ENCODE peak calls at places on chromosomes 11 and 22, in four cellular contexts. D, C, S and I are unnamed samples.

GRCh38 chr22:50105529-50106100 is 15.8 kb downstream of the MOV10L1 start:
- DNase-seq in C (no peak), D (no peak), S (peak), I (no peak)

GRCh38 chr22:26770624-26771023 is 113.2 kb downstream of the MIAT start:
- DNase-seq in C (no peak), D (no peak), S (peak), I (no peak)

GRCh38 chr11:27557223-27557622 is 50.7 kb upstream of the LIN7C start:
- DNase-seq in C (no peak), S (peak), D (no peak), I (no peak)

GRCh38 chr22:20221421-20222340 is 46.4 kb downstream of the RTN4R start:
- DNase-seq in C (peak), S (no peak), D (no peak), I (no peak)

GRCh38 chr11:22275600-22275999 is 62.6 kb upstream of the SLC17A6 start:
- DNase-seq in S (no peak), D (no peak), C (no peak), I (no peak)

GRCh38 chr11:1927151-1928037 is 7.9 kb downstream of the TNNT3 start:
- DNase-seq in C (no peak), D (no peak), S (no peak), I (no peak)

GRCh38 chr11:49995559-49995958 is 13.2 kb upstream of the OR4C12 start:
- DNase-seq in C (peak), S (peak), D (no peak), I (peak)

GRCh38 chr22:27780161-27780575 is 21.4 kb downstream of the MN1 start:
- DNase-seq in C (no peak), D (no peak), S (peak), I (no peak)

GRCh38 chr11:128696930-128697329 is 3.1 kb downstream of the FLI1 start:
- DNase-seq in D (no peak), C (no peak), S (no peak), I (no peak)

GRCh38 chr11:12060385-12060980 is 49.9 kb upstream of the MICAL2 start:
- DNase-seq in C (no peak), S (no peak), D (no peak), I (no peak)
- TF ChIP-seq CTCF in C (no peak), S (no peak), D (no peak), I (no peak)

GRCh38 chr11:130522284-130522961 is 74.0 kb downstream of the ADAMTS15 start:
- DNase-seq in D (no peak), S (peak), C (peak), I (peak)
- TF ChIP-seq CTCF in D (no peak), S (no peak), C (no peak), I (no peak)

GRCh38 chr11:85810871-85811611 is at the start of gene SYTL2:
- DNase-seq in C (peak), D (peak), S (peak), I (no peak)
- TF ChIP-seq CTCF in C (no peak), D (no peak), S (no peak), I (no peak)

GRCh38 chr11:133947298-133947905 is 9.4 kb downstream of the IGSF9B start:
- DNase-seq in C (no peak), S (peak), D (peak), I (no peak)
- TF ChIP-seq CTCF in C (no peak), S (peak), D (peak), I (peak)

DNA sequence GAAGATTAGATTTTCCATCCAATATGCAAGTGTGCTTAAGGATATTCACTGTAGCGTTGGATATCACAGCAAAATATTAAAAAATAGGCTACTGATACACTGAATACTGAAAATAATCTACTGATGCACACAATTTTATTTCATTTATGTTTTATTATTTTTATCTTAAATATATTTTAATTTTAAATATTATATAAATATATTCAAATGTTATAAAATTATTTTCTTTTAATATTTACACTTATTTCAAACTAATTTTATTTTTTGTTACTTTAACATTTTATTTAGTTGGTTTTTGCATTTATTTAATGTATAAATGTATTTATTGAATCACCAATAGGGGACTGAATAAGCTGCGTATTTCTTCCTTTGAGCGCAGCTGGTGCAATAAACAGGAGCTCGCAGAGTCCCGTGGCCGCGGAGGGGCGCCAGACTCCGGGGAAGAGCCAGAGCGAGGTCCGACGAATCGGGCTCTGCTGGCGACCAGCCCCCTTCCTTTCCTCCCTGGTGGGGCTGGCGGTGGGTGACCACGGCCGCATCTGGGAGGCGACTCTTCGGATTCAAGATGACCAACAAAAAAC is 12.2 kb downstream of the MMP3 start:
- DNase-seq in D (no peak), C (peak), S (peak), I (no peak)
- TF ChIP-seq CTCF in D (no peak), C (peak), S (peak), I (peak)

GRCh38 chr11:61793829-61794204 is 1.1 kb downstream of the FEN1 start:
- DNase-seq in S (no peak), D (no peak), C (no peak), I (no peak)

GRCh38 chr11:61791737-61792309 is 576 bp downstream of the TMEM258 start:
- DNase-seq in C (peak), D (no peak), S (peak), I (peak)

GRCh38 chr11:61793084-61793828 is 545 bp downstream of the FEN1 start:
- DNase-seq in C (peak), D (no peak), S (no peak), I (no peak)

GRCh38 chr11:61794579-61794978 is 1.9 kb downstream of the FEN1 start:
- DNase-seq in S (no peak), C (no peak), D (no peak), I (no peak)

DNA sequence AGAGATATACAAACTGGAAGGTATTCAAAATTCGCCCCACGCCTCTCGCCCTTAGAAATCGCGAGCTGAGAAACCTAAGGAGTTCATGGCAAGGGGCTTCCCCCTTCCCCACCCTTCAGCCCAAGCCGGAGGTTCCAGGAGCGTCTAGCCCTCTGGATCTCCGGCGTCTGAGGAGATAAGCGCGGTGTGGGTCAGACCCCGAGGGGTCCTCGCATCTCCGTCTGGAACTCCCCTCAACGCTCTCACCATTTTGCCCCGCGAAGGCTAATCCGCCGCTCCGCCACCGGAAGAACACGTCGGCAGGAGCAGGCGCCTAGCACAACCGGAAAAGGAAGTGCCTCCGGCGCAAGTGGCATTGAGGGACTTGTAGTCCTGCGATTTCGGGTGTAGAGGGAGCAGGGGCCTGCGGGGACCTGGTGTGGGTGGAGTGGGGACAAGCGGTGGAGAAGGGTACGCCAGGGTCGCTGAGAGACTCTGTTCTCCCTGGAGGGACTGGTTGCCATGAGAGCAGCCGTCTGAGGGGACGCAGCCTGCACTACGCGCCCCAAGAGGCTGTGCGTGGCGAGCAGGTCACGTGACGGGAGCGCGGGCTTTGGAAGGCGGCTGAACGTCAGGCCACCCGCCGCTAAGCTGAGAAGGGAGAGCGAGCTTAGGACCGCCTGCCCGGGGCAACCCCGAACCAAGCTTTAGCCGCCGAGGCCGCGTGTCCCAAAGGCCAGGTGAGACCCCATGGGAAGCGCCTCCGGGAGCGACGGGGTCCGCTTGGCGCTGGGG is at the start of the genes FEN1 and TMEM258:
- DNase-seq in C (peak), S (peak), D (peak), I (peak)
- TF ChIP-seq CTCF in C (no peak), S (no peak), D (no peak), I (no peak)

DNA sequence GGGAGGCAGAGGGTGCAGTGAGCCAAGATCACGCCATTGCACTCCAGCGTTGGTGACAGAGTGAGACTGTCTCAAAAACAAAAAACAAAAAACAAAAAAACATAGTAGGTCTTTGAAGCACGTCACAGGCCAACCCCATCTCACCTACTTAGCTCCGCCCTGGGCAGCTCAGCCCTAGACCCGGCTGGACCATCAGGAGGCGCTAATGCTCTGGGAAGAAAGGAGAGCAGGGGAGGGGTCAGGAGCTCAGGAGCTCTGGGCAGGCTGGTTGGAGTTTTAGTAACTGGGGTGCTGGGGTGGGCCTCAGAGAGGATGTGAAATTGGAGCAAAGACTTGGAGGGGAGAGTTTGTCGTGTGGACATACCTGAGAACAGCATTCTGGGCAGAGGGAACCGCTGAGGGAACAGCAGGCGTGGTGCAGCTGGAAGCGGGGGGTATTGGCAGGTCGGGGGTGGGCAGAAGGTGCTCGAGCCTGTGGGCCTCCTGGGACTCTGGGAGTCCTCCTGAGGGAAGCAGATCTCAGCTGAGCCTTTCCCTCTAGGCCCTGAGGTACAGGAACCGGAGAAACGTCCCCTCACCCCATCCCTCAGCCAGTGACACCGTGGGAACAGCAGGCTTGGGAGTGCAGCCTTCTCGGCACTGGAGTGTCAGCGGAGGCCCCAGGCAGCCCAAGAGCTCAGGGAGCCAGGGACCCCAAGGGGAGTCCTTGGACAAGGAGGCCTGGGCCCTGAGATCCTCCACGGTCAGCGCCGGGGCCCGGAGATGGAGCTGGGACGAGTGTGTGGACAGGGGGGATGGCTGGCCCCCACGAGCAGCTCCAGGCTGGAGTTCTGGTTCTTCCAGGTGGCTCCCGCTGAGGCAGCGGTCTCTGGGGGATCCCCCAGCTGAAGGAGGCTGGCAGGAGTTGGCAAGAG is 2.2 kb upstream of the RPS6KA4 start:
- DNase-seq in D (no peak), S (peak), C (peak), I (no peak)
- TF ChIP-seq CTCF in D (no peak), S (peak), C (peak), I (peak)

DNA sequence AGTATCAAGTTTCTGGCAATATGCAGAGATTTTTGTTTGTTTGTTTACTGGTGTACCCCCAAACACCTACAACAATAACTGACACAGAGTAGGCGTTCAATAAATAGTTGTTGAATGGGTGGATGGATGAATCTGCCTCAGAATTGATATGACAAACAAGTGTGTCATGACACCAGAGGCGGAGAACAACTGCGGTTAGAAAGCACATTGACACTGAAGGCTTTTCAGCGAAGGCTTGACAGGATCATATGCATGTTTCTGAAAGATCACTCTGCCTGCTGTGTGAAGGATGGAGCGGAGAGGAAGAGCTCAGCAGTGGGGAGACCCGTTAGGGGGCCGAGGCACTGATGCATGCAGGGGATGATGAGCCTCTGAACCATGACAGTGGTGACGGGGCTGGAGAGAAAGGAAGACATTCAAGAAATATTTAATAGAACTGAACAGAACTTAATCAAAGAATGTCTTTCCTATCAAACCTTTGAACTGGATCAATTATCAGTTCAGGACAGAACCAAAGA is 108.5 kb upstream of the USP47 start:
- DNase-seq in C (no peak), D (no peak), S (no peak), I (no peak)
- TF ChIP-seq CTCF in C (no peak), D (no peak), S (no peak), I (no peak)

GRCh38 chr22:28950567-28951411 is 67.4 kb downstream of the ZNRF3 start:
- DNase-seq in D (no peak), C (no peak), S (no peak), I (no peak)

GRCh38 chr22:28952857-28953256 is 69.5 kb downstream of the ZNRF3 start:
- DNase-seq in C (no peak), D (no peak), S (peak), I (no peak)

GRCh38 chr22:28951530-28951929 is 68.2 kb downstream of the ZNRF3 start:
- DNase-seq in D (no peak), C (no peak), S (no peak), I (no peak)

GRCh38 chr22:28953399-28953798 is 70.0 kb downstream of the ZNRF3 start:
- DNase-seq in S (no peak), D (no peak), C (no peak), I (no peak)

DNA sequence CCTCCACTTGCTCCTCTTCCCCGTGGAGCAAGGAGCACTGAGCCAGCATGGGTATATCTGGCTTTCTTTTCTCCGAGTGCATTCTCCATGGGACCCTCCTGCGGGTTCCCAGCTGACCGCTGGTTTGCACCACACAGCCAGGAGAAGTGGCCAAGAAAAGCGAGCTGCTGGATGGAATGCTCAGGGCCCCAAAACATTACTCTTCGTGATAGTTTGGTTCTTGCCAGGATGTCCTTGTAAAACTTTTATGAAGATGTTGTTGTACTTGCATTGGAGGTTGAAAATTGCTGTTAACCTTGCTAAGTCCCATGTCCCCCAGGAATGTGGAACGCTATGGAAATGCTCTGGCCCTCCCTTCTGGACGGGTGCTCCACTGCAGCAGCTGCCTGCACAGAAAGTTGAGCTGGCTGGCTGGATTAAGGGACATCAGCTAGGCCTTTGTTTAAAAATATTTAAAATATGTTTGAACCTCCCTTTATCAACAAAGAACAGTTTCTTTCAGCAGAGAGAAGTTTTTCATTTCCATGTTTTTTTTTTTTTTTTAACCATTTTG is 68.7 kb downstream of the ZNRF3 start:
- DNase-seq in D (no peak), S (peak), C (no peak), I (no peak)
- TF ChIP-seq CTCF in D (no peak), S (peak), C (no peak), I (peak)